ENCODE peak calls at places on chromosomes 1 and 21, in eight cellular contexts. One of them, this sample, is unnamed.

GRCh38 chr1:28517649-28517999 is 11.8 kb downstream of the RCC1 start:
- DNase-seq in fibroblast of gingiva: no peak
- DNase-seq in stimulated activated CD4-positive, alpha-beta T cell treated with anti-CD3 and anti-CD28 coated beads, TNF-alpha, amount 100 ng/mL, for 24 hours: no peak
- DNase-seq in posterior vena cava: no peak
- DNase-seq in NAMALWA: no peak
- DNase-seq in NCI-H1092 treated with DMSO at 0.1 percent for 48 hours: peak
- DNase-seq in activated naive CD4-positive, alpha-beta T cell treated with anti-CD3 and anti-CD28 coated beads, Interleukin-2, amount 50 U/mL, for 72 hours: no peak
- DNase-seq in activated naive CD8-positive, alpha-beta T cell treated with anti-CD3 and anti-CD28 coated beads, Interleukin-2, amount 50 U/mL, for 24 hours: peak
- DNase-seq in this sample: no peak

GRCh38 chr21:42141643-42142042 is 70.5 kb downstream of the UMODL1 start:
- DNase-seq in stimulated activated CD4-positive, alpha-beta T cell treated with anti-CD3 and anti-CD28 coated beads, TNF-alpha, amount 100 ng/mL, for 24 hours: no peak
- DNase-seq in posterior vena cava: no peak
- DNase-seq in NCI-H1092 treated with DMSO at 0.1 percent for 48 hours: no peak
- DNase-seq in activated naive CD8-positive, alpha-beta T cell treated with anti-CD3 and anti-CD28 coated beads, Interleukin-2, amount 50 U/mL, for 24 hours: no peak
- DNase-seq in fibroblast of gingiva: no peak
- DNase-seq in NAMALWA: no peak
- DNase-seq in activated naive CD4-positive, alpha-beta T cell treated with anti-CD3 and anti-CD28 coated beads, Interleukin-2, amount 50 U/mL, for 72 hours: no peak
- DNase-seq in this sample: no peak

GRCh38 chr1:72946901-72947505 is 664.7 kb upstream of the NEGR1 start:
- DNase-seq in NAMALWA: no peak
- DNase-seq in stimulated activated CD4-positive, alpha-beta T cell treated with anti-CD3 and anti-CD28 coated beads, TNF-alpha, amount 100 ng/mL, for 24 hours: no peak
- DNase-seq in fibroblast of gingiva: no peak
- DNase-seq in posterior vena cava: no peak
- DNase-seq in activated naive CD8-positive, alpha-beta T cell treated with anti-CD3 and anti-CD28 coated beads, Interleukin-2, amount 50 U/mL, for 24 hours: no peak
- DNase-seq in activated naive CD4-positive, alpha-beta T cell treated with anti-CD3 and anti-CD28 coated beads, Interleukin-2, amount 50 U/mL, for 72 hours: no peak
- DNase-seq in NCI-H1092 treated with DMSO at 0.1 percent for 48 hours: no peak
- DNase-seq in this sample: no peak

GRCh38 chr1:147892216-147892615 is 10.4 kb upstream of the GJA8 start:
- DNase-seq in posterior vena cava: no peak
- DNase-seq in NCI-H1092 treated with DMSO at 0.1 percent for 48 hours: no peak
- DNase-seq in stimulated activated CD4-positive, alpha-beta T cell treated with anti-CD3 and anti-CD28 coated beads, TNF-alpha, amount 100 ng/mL, for 24 hours: no peak
- DNase-seq in fibroblast of gingiva: no peak
- DNase-seq in activated naive CD8-positive, alpha-beta T cell treated with anti-CD3 and anti-CD28 coated beads, Interleukin-2, amount 50 U/mL, for 24 hours: peak
- DNase-seq in activated naive CD4-positive, alpha-beta T cell treated with anti-CD3 and anti-CD28 coated beads, Interleukin-2, amount 50 U/mL, for 72 hours: peak
- DNase-seq in NAMALWA: peak
- DNase-seq in this sample: no peak

GRCh38 chr1:36872858-36873257 is 161.5 kb downstream of the GRIK3 start:
- DNase-seq in activated naive CD4-positive, alpha-beta T cell treated with anti-CD3 and anti-CD28 coated beads, Interleukin-2, amount 50 U/mL, for 72 hours: no peak
- DNase-seq in NAMALWA: no peak
- DNase-seq in stimulated activated CD4-positive, alpha-beta T cell treated with anti-CD3 and anti-CD28 coated beads, TNF-alpha, amount 100 ng/mL, for 24 hours: no peak
- DNase-seq in posterior vena cava: peak
- DNase-seq in activated naive CD8-positive, alpha-beta T cell treated with anti-CD3 and anti-CD28 coated beads, Interleukin-2, amount 50 U/mL, for 24 hours: no peak
- DNase-seq in NCI-H1092 treated with DMSO at 0.1 percent for 48 hours: no peak
- DNase-seq in fibroblast of gingiva: no peak
- DNase-seq in this sample: no peak

GRCh38 chr21:25079053-25079452 is 528.2 kb downstream of the MRPL39 start:
- DNase-seq in activated naive CD8-positive, alpha-beta T cell treated with anti-CD3 and anti-CD28 coated beads, Interleukin-2, amount 50 U/mL, for 24 hours: no peak
- DNase-seq in fibroblast of gingiva: no peak
- DNase-seq in activated naive CD4-positive, alpha-beta T cell treated with anti-CD3 and anti-CD28 coated beads, Interleukin-2, amount 50 U/mL, for 72 hours: no peak
- DNase-seq in posterior vena cava: no peak
- DNase-seq in NAMALWA: peak
- DNase-seq in stimulated activated CD4-positive, alpha-beta T cell treated with anti-CD3 and anti-CD28 coated beads, TNF-alpha, amount 100 ng/mL, for 24 hours: no peak
- DNase-seq in NCI-H1092 treated with DMSO at 0.1 percent for 48 hours: no peak
- DNase-seq in this sample: peak

GRCh38 chr21:46369520-46370235 is 45.7 kb downstream of the PCNT start:
- DNase-seq in NAMALWA: no peak
- DNase-seq in NCI-H1092 treated with DMSO at 0.1 percent for 48 hours: no peak
- DNase-seq in activated naive CD4-positive, alpha-beta T cell treated with anti-CD3 and anti-CD28 coated beads, Interleukin-2, amount 50 U/mL, for 72 hours: no peak
- DNase-seq in fibroblast of gingiva: no peak
- DNase-seq in activated naive CD8-positive, alpha-beta T cell treated with anti-CD3 and anti-CD28 coated beads, Interleukin-2, amount 50 U/mL, for 24 hours: no peak
- DNase-seq in stimulated activated CD4-positive, alpha-beta T cell treated with anti-CD3 and anti-CD28 coated beads, TNF-alpha, amount 100 ng/mL, for 24 hours: no peak
- DNase-seq in posterior vena cava: no peak
- DNase-seq in this sample: no peak

GRCh38 chr1:156767879-156768608 is 709 bp downstream of the PRCC start:
- DNase-seq in activated naive CD8-positive, alpha-beta T cell treated with anti-CD3 and anti-CD28 coated beads, Interleukin-2, amount 50 U/mL, for 24 hours: peak
- DNase-seq in fibroblast of gingiva: no peak
- DNase-seq in stimulated activated CD4-positive, alpha-beta T cell treated with anti-CD3 and anti-CD28 coated beads, TNF-alpha, amount 100 ng/mL, for 24 hours: no peak
- DNase-seq in NCI-H1092 treated with DMSO at 0.1 percent for 48 hours: no peak
- DNase-seq in NAMALWA: peak
- DNase-seq in activated naive CD4-positive, alpha-beta T cell treated with anti-CD3 and anti-CD28 coated beads, Interleukin-2, amount 50 U/mL, for 72 hours: peak
- DNase-seq in posterior vena cava: peak
- DNase-seq in this sample: no peak

GRCh38 chr21:38171723-38172344 is 85.0 kb upstream of the KCNJ15 start:
- DNase-seq in posterior vena cava: no peak
- DNase-seq in NCI-H1092 treated with DMSO at 0.1 percent for 48 hours: no peak
- DNase-seq in activated naive CD8-positive, alpha-beta T cell treated with anti-CD3 and anti-CD28 coated beads, Interleukin-2, amount 50 U/mL, for 24 hours: no peak
- DNase-seq in NAMALWA: no peak
- DNase-seq in activated naive CD4-positive, alpha-beta T cell treated with anti-CD3 and anti-CD28 coated beads, Interleukin-2, amount 50 U/mL, for 72 hours: no peak
- DNase-seq in stimulated activated CD4-positive, alpha-beta T cell treated with anti-CD3 and anti-CD28 coated beads, TNF-alpha, amount 100 ng/mL, for 24 hours: no peak
- DNase-seq in fibroblast of gingiva: no peak
- DNase-seq in this sample: no peak

This sample was measured in NCI-H1694 treated with DMSO at 0.1 percent for 48 hours.